ENCODE peak calls at places on chromosomes 16 and 17, in seven cellular contexts. H is NCI-H69; I is caudate nucleus; G is activated CD8-positive, alpha-beta memory T cell treated with anti-CD3 and anti-CD28 coated beads, Interleukin-2, amount 50 U/mL, for 4 hours; Y is endothelial cell; W is skeletal muscle cell; A is lung. C is an unnamed sample.

GRCh38 chr17:79400989-79401703 is 209.7 kb downstream of the RBFOX3 start:
- DNase-seq in H (peak), I (no peak), W (no peak), Y (peak), G (peak), A (peak), C (no peak)

GRCh38 chr16:74724820-74725549 is 24.3 kb upstream of the MLKL start:
- DNase-seq in H (no peak), I (peak), A (no peak), W (peak), G (no peak), Y (no peak), C (no peak)

GRCh38 chr17:30761058-30761457 is 63.4 kb downstream of the CRLF3 start:
- DNase-seq in G (no peak), Y (no peak), H (no peak), A (no peak), W (no peak), I (no peak), C (no peak)

GRCh38 chr17:57984936-57985674 is 2.9 kb downstream of the VEZF1 start:
- DNase-seq in H (no peak), A (no peak), I (no peak), Y (no peak), G (no peak), W (no peak), C (no peak)

GRCh38 chr17:41687828-41688640 is 651 bp upstream of the EIF1 start:
- DNase-seq in Y (peak), H (peak), I (no peak), A (peak), W (no peak), G (peak), C (no peak)

GRCh38 chr17:55641559-55642160 is 81.0 kb downstream of the TMEM100 start:
- DNase-seq in G (no peak), W (peak), I (peak), Y (peak), H (peak), A (peak), C (peak)

GRCh38 chr16:20301840-20302239 is 25.5 kb downstream of the GP2 start:
- DNase-seq in Y (no peak), G (no peak), H (no peak), W (no peak), A (no peak), I (no peak), C (no peak)

GRCh38 chr17:13074026-13074425 is 56.2 kb upstream of the ELAC2 start:
- DNase-seq in I (no peak), W (peak), Y (no peak), A (no peak), H (no peak), G (no peak), C (no peak)

GRCh38 chr17:11986939-11987329 is 10.3 kb downstream of the ZNF18 start:
- DNase-seq in H (peak), G (no peak), A (no peak), I (no peak), W (no peak), Y (no peak), C (no peak)

GRCh38 chr17:72456026-72456569 is 335.3 kb downstream of the SOX9 start:
- DNase-seq in I (no peak), G (no peak), A (no peak), H (no peak), W (no peak), Y (no peak), C (no peak)

GRCh38 chr17:18059283-18059682 is 20.1 kb downstream of the GID4 start:
- DNase-seq in H (no peak), I (no peak), Y (no peak), W (no peak), A (no peak), G (no peak), C (peak)

GRCh38 chr16:70804729-70805169 is 3.8 kb upstream of the VAC14 start:
- DNase-seq in H (no peak), W (no peak), A (no peak), I (no peak), G (no peak), Y (no peak), C (no peak)

GRCh38 chr17:3043737-3044365 is 19.6 kb downstream of the OR1D5 start:
- DNase-seq in G (no peak), Y (peak), H (peak), A (no peak), I (no peak), W (no peak), C (no peak)

GRCh38 chr17:45965741-45966140 is 33.3 kb upstream of the STH start:
- DNase-seq in A (no peak), Y (no peak), I (no peak), W (no peak), H (no peak), G (no peak), C (no peak)

GRCh38 chr16:2473425-2473926 is 1.5 kb upstream of the TBC1D24 start:
- DNase-seq in G (peak), I (no peak), W (no peak), H (peak), Y (no peak), A (no peak), C (no peak)

GRCh38 chr17:9009096-9009495 is 12.2 kb upstream of the NTN1 start:
- DNase-seq in A (no peak), W (no peak), G (no peak), H (no peak), Y (no peak), I (no peak), C (no peak)

GRCh38 chr17:12041316-12041715 is 20.6 kb downstream of the MAP2K4 start:
- DNase-seq in W (peak), H (no peak), I (no peak), A (no peak), G (no peak), Y (no peak), C (no peak)

GRCh38 chr17:32835291-32835761 is 41.6 kb downstream of the MYO1D start:
- DNase-seq in Y (no peak), I (no peak), W (no peak), A (no peak), H (no peak), G (no peak), C (no peak)

GRCh38 chr17:21149626-21150025 is 22.9 kb downstream of the DHRS7B start:
- DNase-seq in Y (no peak), I (no peak), G (no peak), A (no peak), H (no peak), W (no peak), C (no peak)

C was measured in keratinocyte.